ENCODE peak calls at places on chromosomes 4 and X, in seven cellular contexts. M is Peyer's patch, A is lower lobe of right lung, G is lung, W is upper lobe of right lung, J is H9, S is Panc1. K is an unnamed sample.

GRCh38 chr4:113801882-113802281 is 40.3 kb upstream of the CAMK2D start:
- DNase-seq in A (no peak), J (no peak), G (no peak), S (no peak), W (no peak), M (no peak), K (no peak)

GRCh38 chr4:48905363-48906015 is 1.1 kb downstream of the OCIAD2 start:
- DNase-seq in W (no peak), S (no peak), M (no peak), J (no peak), G (no peak), A (no peak), K (no peak)

GRCh38 chrX:145729635-145730034 is 88.0 kb upstream of the SLITRK2 start:
- DNase-seq in J (no peak), M (no peak), G (no peak), S (no peak), W (no peak), A (no peak), K (no peak)

GRCh38 chrX:68686684-68687045 is 39.2 kb downstream of the STARD8 start:
- DNase-seq in W (no peak), S (no peak), J (peak; percentile 43), A (peak; percentile 53), G (no peak), M (no peak), K (no peak)

GRCh38 chrX:72346306-72346949 is 40.7 kb upstream of the CITED1 start:
- DNase-seq in M (no peak), G (no peak), W (no peak), J (peak; percentile 53), A (no peak), S (no peak), K (no peak)

GRCh38 chrX:49233887-49234555 is 881 bp upstream of the CACNA1F start:
- DNase-seq in A (no peak), W (no peak), M (no peak), G (no peak), S (no peak), J (no peak), K (no peak)

GRCh38 chr4:75985116-75985515 is 5.6 kb downstream of the SDAD1 start:
- DNase-seq in S (no peak), J (no peak), M (no peak), A (no peak), W (no peak), G (no peak), K (no peak)

GRCh38 chrX:122913134-122913533 is 270.9 kb upstream of the GRIA3 start:
- DNase-seq in S (no peak), W (no peak), G (no peak), M (no peak), J (no peak), A (no peak), K (no peak)

GRCh38 chr4:11497212-11497806 is 68.6 kb upstream of the HS3ST1 start:
- DNase-seq in A (no peak), J (peak; percentile 32), G (no peak), W (no peak), M (no peak), S (no peak), K (no peak)

GRCh38 chr4:76406070-76406469 is 14.9 kb downstream of the CCDC158 start:
- DNase-seq in M (no peak), W (no peak), G (no peak), S (no peak), A (no peak), J (no peak), K (no peak)

GRCh38 chr4:24174622-24175021 is 284.8 kb upstream of the PPARGC1A start:
- DNase-seq in M (no peak), W (no peak), S (no peak), A (no peak), G (no peak), J (no peak), K (no peak)

GRCh38 chr4:124427095-124427767 is 285.3 kb downstream of the ANKRD50 start:
- DNase-seq in A (no peak), J (no peak), M (no peak), W (no peak), G (peak; percentile 34), S (no peak), K (no peak)

GRCh38 chrX:68708503-68709290 is 61.2 kb downstream of the STARD8 start:
- DNase-seq in S (no peak), W (no peak), A (no peak), G (no peak), M (no peak), J (peak; percentile 74), K (no peak)

GRCh38 chr4:8575457-8575856 is 4.7 kb upstream of the GPR78 start:
- DNase-seq in W (peak; percentile 37), S (no peak), A (no peak), M (no peak), J (no peak), G (no peak), K (no peak)

GRCh38 chrX:12987340-12987739 is 12.4 kb downstream of the TMSB4X start:
- DNase-seq in M (no peak), W (no peak), J (no peak), S (no peak), G (no peak), A (no peak), K (no peak)

GRCh38 chrX:12986164-12986779 is 11.4 kb downstream of the TMSB4X start:
- DNase-seq in A (no peak), M (no peak), W (no peak), G (no peak), J (no peak), S (no peak), K (no peak)

GRCh38 chrX:12984629-12985303 is 9.9 kb downstream of the TMSB4X start:
- DNase-seq in M (no peak), W (no peak), A (no peak), J (no peak), S (no peak), G (no peak), K (no peak)

GRCh38 chrX:12986886-12987285 is 12.0 kb downstream of the TMSB4X start:
- DNase-seq in J (no peak), G (no peak), A (no peak), S (no peak), M (no peak), W (no peak), K (no peak)

DNA sequence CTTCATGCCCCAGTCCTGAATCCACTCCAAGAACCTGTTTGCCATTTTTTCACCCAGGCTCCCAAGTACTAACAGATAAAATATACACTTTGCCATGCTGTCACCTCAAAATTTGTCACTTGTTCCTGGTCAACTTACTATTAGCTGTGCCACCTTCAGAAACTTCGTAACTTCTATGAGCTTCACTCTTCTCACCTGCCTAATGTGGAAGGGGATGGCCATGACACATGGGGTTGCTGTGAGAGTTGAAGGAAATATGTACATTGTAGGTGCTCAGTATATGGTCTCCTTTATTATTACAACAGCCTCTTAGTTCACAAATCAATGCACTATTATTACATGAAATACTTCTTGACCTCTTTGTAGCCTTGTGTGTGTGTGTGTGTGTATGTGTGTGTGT is 10.4 kb downstream of the TMSB4X start:
- DNase-seq in J (no peak), W (no peak), S (no peak), G (no peak), M (no peak), A (no peak), K (no peak)
- H3K27ac ChIP-seq in J (no peak overlapping the region), W (no peak overlapping the region), S (peak overlapping the region; percentile 91), G (no peak overlapping the region), M (no peak overlapping the region), A (no peak overlapping the region), K (no peak overlapping the region)

GRCh38 chr4:148946271-148946670 is 504.1 kb upstream of the NR3C2 start:
- DNase-seq in M (no peak), A (no peak), W (no peak), S (no peak), G (no peak), J (no peak), K (no peak)
- H3K9me3 ChIP-seq in M (no peaks in the 10 kb centered on the region), A (no peaks in the 10 kb centered on the region), W (no peaks in the 10 kb centered on the region), S (no peaks in the 10 kb centered on the region), G (no peaks in the 10 kb centered on the region), J (no peaks in the 10 kb centered on the region), K (no peaks in the 10 kb centered on the region)

GRCh38 chr4:93865650-93866049 is 37.1 kb downstream of the ATOH1 start:
- DNase-seq in A (no peak), S (no peak), W (no peak), J (no peak), M (no peak), G (no peak), K (no peak)
- TF ChIP-seq CTCF in A (no peak), S (peak; percentile 20), W (no peak), J (peak; percentile 46), M (no peak), G (no peak), K (no peak)

GRCh38 chr4:71292228-71292627 is 46.6 kb upstream of the SLC4A4 start:
- DNase-seq in A (no peak), M (no peak), S (no peak), J (no peak), W (no peak), G (no peak), K (no peak)

GRCh38 chr4:71288875-71289274 is 49.9 kb upstream of the SLC4A4 start:
- DNase-seq in J (no peak), M (no peak), W (no peak), G (no peak), A (no peak), S (no peak), K (no peak)

GRCh38 chr4:71287305-71287704 is 51.5 kb upstream of the SLC4A4 start:
- DNase-seq in M (no peak), J (no peak), G (no peak), S (no peak), A (no peak), W (no peak), K (no peak)

GRCh38 chr4:71290481-71290880 is 48.3 kb upstream of the SLC4A4 start:
- DNase-seq in M (no peak), A (no peak), W (no peak), S (no peak), J (no peak), G (no peak), K (no peak)

GRCh38 chr4:71290074-71290473 is 48.7 kb upstream of the SLC4A4 start:
- DNase-seq in G (no peak), J (no peak), A (no peak), S (no peak), M (no peak), W (no peak), K (no peak)
- H3K27ac ChIP-seq in G (no peak overlapping the region), J (no peak overlapping the region), A (no peak overlapping the region), S (no peak overlapping the region), M (no peak overlapping the region), W (no peak overlapping the region), K (no peak overlapping the region)

DNA sequence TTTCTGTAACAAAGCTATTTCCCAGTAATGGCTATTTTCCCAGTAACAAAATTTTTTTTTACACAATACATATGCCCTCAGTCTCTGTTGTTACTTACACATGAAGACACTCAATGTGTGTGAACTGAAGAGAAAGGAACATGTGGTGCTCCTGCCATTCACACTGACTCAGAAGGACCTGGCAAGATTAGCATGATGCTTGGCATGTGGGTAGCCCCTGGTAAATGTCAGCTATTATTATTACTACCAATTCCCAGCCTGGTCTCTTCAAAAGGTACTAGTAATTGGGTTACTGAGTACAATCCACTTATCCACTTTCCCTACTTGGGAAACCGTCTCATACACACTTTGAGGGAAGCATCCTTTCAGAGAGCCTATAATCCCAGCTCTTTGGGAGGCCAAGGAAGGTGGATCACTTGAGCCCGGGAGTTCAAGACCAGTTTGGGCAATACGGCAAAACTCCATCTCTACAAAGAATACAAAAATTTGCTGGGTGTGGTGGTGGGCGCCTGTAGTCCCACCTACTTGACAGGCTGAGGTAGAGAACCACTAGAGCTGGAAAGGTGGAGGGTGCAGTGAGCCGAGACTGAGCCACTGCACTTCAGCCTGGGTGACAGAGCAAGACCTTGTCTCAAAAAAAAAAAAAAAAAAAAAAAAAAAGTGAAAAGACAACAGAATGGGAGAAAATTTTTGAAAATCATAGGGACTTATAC is 14.6 kb downstream of the RBBP7 start:
- DNase-seq in M (no peak), W (no peak), J (no peak), G (no peak), S (no peak), A (no peak), K (no peak)
- H3K9me3 ChIP-seq in M (no peaks in the 10 kb centered on the region), W (no peaks in the 10 kb centered on the region), J (no peaks in the 10 kb centered on the region), G (no peaks in the 10 kb centered on the region), S (no peaks in the 10 kb centered on the region), A (no peaks in the 10 kb centered on the region), K (no peaks in the 10 kb centered on the region)

GRCh38 chr4:22962186-22962786 is 269.5 kb downstream of the GBA3 start:
- DNase-seq in S (no peak), M (no peak), J (no peak), G (no peak), W (no peak), A (no peak), K (no peak)
- TF ChIP-seq CTCF in S (peak; percentile 28), M (no peak), J (peak; percentile 74), G (no peak), W (peak; percentile 31), A (peak; percentile 33), K (peak; percentile 53)